ENCODE peak calls at places on chromosomes 6 and 20, in ten cellular contexts. One of them, this sample, is unnamed.

GRCh38 chr20:51926670-51927305 is 124.5 kb upstream of the SALL4 start:
- DNase-seq in heart right ventricle: no peak
- DNase-seq in WERI-Rb-1: no peak
- DNase-seq in colonic mucosa: no peak
- DNase-seq in A549: no peak
- DNase-seq in left lung: no peak
- DNase-seq in right lobe of liver: no peak
- DNase-seq in cardiac muscle cell: no peak
- DNase-seq in esophagus squamous epithelium: no peak
- DNase-seq in AG10803: no peak
- DNase-seq in this sample: peak

GRCh38 chr20:33944914-33945313 is 48.8 kb upstream of the RALY start:
- DNase-seq in AG10803: no peak
- DNase-seq in cardiac muscle cell: no peak
- DNase-seq in WERI-Rb-1: no peak
- DNase-seq in A549: no peak
- DNase-seq in right lobe of liver: no peak
- DNase-seq in heart right ventricle: no peak
- DNase-seq in left lung: no peak
- DNase-seq in esophagus squamous epithelium: no peak
- DNase-seq in colonic mucosa: no peak
- DNase-seq in this sample: no peak

GRCh38 chr6:95383878-95384277 is 193.5 kb upstream of the MANEA start:
- DNase-seq in esophagus squamous epithelium: no peak
- DNase-seq in A549: no peak
- DNase-seq in heart right ventricle: no peak
- DNase-seq in cardiac muscle cell: no peak
- DNase-seq in right lobe of liver: no peak
- DNase-seq in WERI-Rb-1: no peak
- DNase-seq in left lung: peak
- DNase-seq in colonic mucosa: no peak
- DNase-seq in AG10803: no peak
- DNase-seq in this sample: no peak

GRCh38 chr20:56504373-56505005 is 20.1 kb upstream of the FAM209A start:
- DNase-seq in A549: peak
- DNase-seq in colonic mucosa: no peak
- DNase-seq in heart right ventricle: no peak
- DNase-seq in left lung: no peak
- DNase-seq in cardiac muscle cell: peak
- DNase-seq in AG10803: no peak
- DNase-seq in right lobe of liver: no peak
- DNase-seq in WERI-Rb-1: peak
- DNase-seq in esophagus squamous epithelium: no peak
- DNase-seq in this sample: no peak

GRCh38 chr6:20840675-20841074 is 306.4 kb downstream of the CDKAL1 start:
- DNase-seq in right lobe of liver: no peak
- DNase-seq in heart right ventricle: no peak
- DNase-seq in colonic mucosa: no peak
- DNase-seq in WERI-Rb-1: no peak
- DNase-seq in AG10803: peak
- DNase-seq in esophagus squamous epithelium: no peak
- DNase-seq in cardiac muscle cell: no peak
- DNase-seq in left lung: no peak
- DNase-seq in A549: no peak
- DNase-seq in this sample: peak

GRCh38 chr20:57526885-57527566 is 2.1 kb upstream of the CTCFL start:
- DNase-seq in A549: no peak
- DNase-seq in cardiac muscle cell: no peak
- DNase-seq in right lobe of liver: no peak
- DNase-seq in esophagus squamous epithelium: no peak
- DNase-seq in left lung: no peak
- DNase-seq in AG10803: no peak
- DNase-seq in colonic mucosa: no peak
- DNase-seq in heart right ventricle: no peak
- DNase-seq in WERI-Rb-1: no peak
- DNase-seq in this sample: no peak

GRCh38 chr20:15320941-15321340 is 983.5 kb upstream of the FLRT3 start:
- DNase-seq in WERI-Rb-1: no peak
- DNase-seq in A549: no peak
- DNase-seq in right lobe of liver: no peak
- DNase-seq in left lung: no peak
- DNase-seq in AG10803: peak
- DNase-seq in esophagus squamous epithelium: no peak
- DNase-seq in heart right ventricle: no peak
- DNase-seq in colonic mucosa: no peak
- DNase-seq in cardiac muscle cell: no peak
- DNase-seq in this sample: no peak

GRCh38 chr20:35387334-35387733 is 24.4 kb downstream of the UQCC1 start:
- DNase-seq in WERI-Rb-1: no peak
- DNase-seq in left lung: no peak
- DNase-seq in AG10803: peak
- DNase-seq in heart right ventricle: no peak
- DNase-seq in esophagus squamous epithelium: no peak
- DNase-seq in colonic mucosa: no peak
- DNase-seq in cardiac muscle cell: no peak
- DNase-seq in A549: no peak
- DNase-seq in right lobe of liver: no peak
- DNase-seq in this sample: peak

GRCh38 chr6:132096996-132097395 is 145.8 kb upstream of the CCN2 start:
- DNase-seq in left lung: no peak
- DNase-seq in cardiac muscle cell: no peak
- DNase-seq in WERI-Rb-1: no peak
- DNase-seq in right lobe of liver: no peak
- DNase-seq in AG10803: peak
- DNase-seq in colonic mucosa: no peak
- DNase-seq in esophagus squamous epithelium: no peak
- DNase-seq in heart right ventricle: no peak
- DNase-seq in A549: no peak
- DNase-seq in this sample: no peak

GRCh38 chr20:58148891-58149290 is 79.6 kb downstream of the ANKRD60 start:
- DNase-seq in left lung: no peak
- DNase-seq in esophagus squamous epithelium: no peak
- DNase-seq in WERI-Rb-1: no peak
- DNase-seq in heart right ventricle: no peak
- DNase-seq in colonic mucosa: no peak
- DNase-seq in A549: no peak
- DNase-seq in cardiac muscle cell: no peak
- DNase-seq in right lobe of liver: no peak
- DNase-seq in AG10803: no peak
- DNase-seq in this sample: no peak

GRCh38 chr20:51531141-51531710 is 11.3 kb downstream of the NFATC2 start:
- DNase-seq in left lung: no peak
- DNase-seq in esophagus squamous epithelium: no peak
- DNase-seq in right lobe of liver: no peak
- DNase-seq in WERI-Rb-1: no peak
- DNase-seq in colonic mucosa: no peak
- DNase-seq in cardiac muscle cell: no peak
- DNase-seq in heart right ventricle: no peak
- DNase-seq in A549: peak
- DNase-seq in AG10803: no peak
- DNase-seq in this sample: no peak

GRCh38 chr6:112429226-112429625 is 82.1 kb downstream of the RFPL4B start:
- DNase-seq in esophagus squamous epithelium: no peak
- DNase-seq in cardiac muscle cell: peak
- DNase-seq in right lobe of liver: no peak
- DNase-seq in AG10803: peak
- DNase-seq in colonic mucosa: no peak
- DNase-seq in left lung: no peak
- DNase-seq in A549: no peak
- DNase-seq in WERI-Rb-1: no peak
- DNase-seq in heart right ventricle: no peak
- DNase-seq in this sample: peak

GRCh38 chr20:24755411-24755922 is 193.6 kb upstream of the CST7 start:
- DNase-seq in cardiac muscle cell: no peak
- DNase-seq in heart right ventricle: no peak
- DNase-seq in left lung: no peak
- DNase-seq in WERI-Rb-1: peak
- DNase-seq in A549: no peak
- DNase-seq in colonic mucosa: no peak
- DNase-seq in esophagus squamous epithelium: no peak
- DNase-seq in AG10803: no peak
- DNase-seq in right lobe of liver: no peak
- DNase-seq in this sample: no peak

GRCh38 chr20:32009564-32009963 is 674 bp upstream of the CCM2L start:
- DNase-seq in A549: no peak
- DNase-seq in WERI-Rb-1: no peak
- DNase-seq in colonic mucosa: no peak
- DNase-seq in left lung: no peak
- DNase-seq in esophagus squamous epithelium: no peak
- DNase-seq in cardiac muscle cell: no peak
- DNase-seq in heart right ventricle: no peak
- DNase-seq in AG10803: no peak
- DNase-seq in right lobe of liver: no peak
- DNase-seq in this sample: no peak

GRCh38 chr6:87501809-87502572 is 29.2 kb downstream of the SLC35A1 start:
- DNase-seq in WERI-Rb-1: no peak
- DNase-seq in A549: no peak
- DNase-seq in AG10803: no peak
- DNase-seq in colonic mucosa: no peak
- DNase-seq in left lung: no peak
- DNase-seq in heart right ventricle: no peak
- DNase-seq in esophagus squamous epithelium: no peak
- DNase-seq in right lobe of liver: no peak
- DNase-seq in cardiac muscle cell: no peak
- DNase-seq in this sample: no peak

GRCh38 chr6:39076086-39076992 is 27.8 kb downstream of the GLP1R start:
- DNase-seq in cardiac muscle cell: no peak
- DNase-seq in esophagus squamous epithelium: no peak
- DNase-seq in colonic mucosa: no peak
- DNase-seq in heart right ventricle: no peak
- DNase-seq in WERI-Rb-1: peak
- DNase-seq in A549: no peak
- DNase-seq in AG10803: no peak
- DNase-seq in right lobe of liver: no peak
- DNase-seq in left lung: no peak
- DNase-seq in this sample: no peak

DNA sequence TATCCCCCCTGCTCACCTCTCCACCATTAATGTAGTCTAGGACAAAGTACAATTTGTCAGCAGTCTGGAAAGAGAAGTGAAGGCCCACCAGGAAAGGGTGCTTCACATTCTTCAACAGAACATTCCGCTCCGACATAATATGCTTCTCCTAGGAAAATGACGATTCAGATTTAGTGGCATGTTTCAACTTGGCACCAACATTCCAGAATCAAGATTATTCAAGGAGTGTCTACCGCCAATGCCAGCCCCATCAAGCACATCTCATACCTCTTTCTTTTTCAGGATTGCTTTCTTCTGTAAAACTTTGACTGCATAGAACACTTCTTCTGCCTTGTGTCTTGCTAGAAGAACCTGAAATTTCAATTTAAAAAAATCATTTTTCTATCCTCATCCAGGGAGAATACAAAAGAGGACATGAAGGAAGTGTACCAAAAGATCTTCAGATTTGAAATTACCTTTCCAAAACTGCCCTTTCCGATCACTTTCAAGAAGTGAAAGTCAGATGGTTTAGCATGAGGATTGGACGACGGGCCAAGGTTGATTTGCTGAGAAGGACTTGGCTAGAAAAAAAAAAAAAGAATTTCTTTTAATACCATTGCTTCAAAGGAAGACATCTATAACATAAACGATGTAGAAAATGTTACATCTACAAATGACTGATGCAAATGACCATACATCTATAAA is 120.7 kb upstream of the SLC2A12 start:
- DNase-seq in right lobe of liver: no peak
- DNase-seq in esophagus squamous epithelium: no peak
- DNase-seq in AG10803: peak
- DNase-seq in left lung: no peak
- DNase-seq in colonic mucosa: no peak
- DNase-seq in heart right ventricle: no peak
- DNase-seq in WERI-Rb-1: no peak
- DNase-seq in cardiac muscle cell: no peak
- DNase-seq in A549: no peak
- DNase-seq in this sample: peak
- H3K4me3 ChIP-seq in right lobe of liver: peak
- H3K4me3 ChIP-seq in esophagus squamous epithelium: peak
- H3K4me3 ChIP-seq in AG10803: peak
- H3K4me3 ChIP-seq in left lung: peak
- H3K4me3 ChIP-seq in colonic mucosa: peak
- H3K4me3 ChIP-seq in heart right ventricle: peak
- H3K4me3 ChIP-seq in WERI-Rb-1: no peak
- H3K4me3 ChIP-seq in cardiac muscle cell: no peak
- H3K4me3 ChIP-seq in A549: peak
- H3K4me3 ChIP-seq in this sample: peak

GRCh38 chr6:119284861-119285521 is 64.6 kb downstream of the MAN1A1 start:
- DNase-seq in WERI-Rb-1: peak
- DNase-seq in cardiac muscle cell: no peak
- DNase-seq in heart right ventricle: no peak
- DNase-seq in left lung: no peak
- DNase-seq in A549: no peak
- DNase-seq in colonic mucosa: no peak
- DNase-seq in AG10803: no peak
- DNase-seq in esophagus squamous epithelium: no peak
- DNase-seq in right lobe of liver: no peak
- DNase-seq in this sample: no peak
- TF ChIP-seq CTCF in WERI-Rb-1: peak
- TF ChIP-seq CTCF in cardiac muscle cell: peak
- TF ChIP-seq CTCF in heart right ventricle: no peak
- TF ChIP-seq CTCF in left lung: no peak
- TF ChIP-seq CTCF in A549: no peak
- TF ChIP-seq CTCF in colonic mucosa: no peak
- TF ChIP-seq CTCF in AG10803: no peak
- TF ChIP-seq CTCF in esophagus squamous epithelium: peak
- TF ChIP-seq CTCF in right lobe of liver: no peak
- TF ChIP-seq CTCF in this sample: peak

GRCh38 chr6:15087234-15087633 is 158.6 kb upstream of the JARID2 start:
- DNase-seq in heart right ventricle: no peak
- DNase-seq in left lung: no peak
- DNase-seq in WERI-Rb-1: no peak
- DNase-seq in right lobe of liver: no peak
- DNase-seq in esophagus squamous epithelium: no peak
- DNase-seq in colonic mucosa: no peak
- DNase-seq in cardiac muscle cell: no peak
- DNase-seq in AG10803: no peak
- DNase-seq in A549: no peak
- DNase-seq in this sample: no peak
- H3K4me3 ChIP-seq in heart right ventricle: no peak
- H3K4me3 ChIP-seq in left lung: no peak
- H3K4me3 ChIP-seq in WERI-Rb-1: no peak
- H3K4me3 ChIP-seq in right lobe of liver: no peak
- H3K4me3 ChIP-seq in esophagus squamous epithelium: no peak
- H3K4me3 ChIP-seq in colonic mucosa: no peak
- H3K4me3 ChIP-seq in cardiac muscle cell: no peak
- H3K4me3 ChIP-seq in AG10803: no peak
- H3K4me3 ChIP-seq in A549: no peak
- H3K4me3 ChIP-seq in this sample: no peak

DNA sequence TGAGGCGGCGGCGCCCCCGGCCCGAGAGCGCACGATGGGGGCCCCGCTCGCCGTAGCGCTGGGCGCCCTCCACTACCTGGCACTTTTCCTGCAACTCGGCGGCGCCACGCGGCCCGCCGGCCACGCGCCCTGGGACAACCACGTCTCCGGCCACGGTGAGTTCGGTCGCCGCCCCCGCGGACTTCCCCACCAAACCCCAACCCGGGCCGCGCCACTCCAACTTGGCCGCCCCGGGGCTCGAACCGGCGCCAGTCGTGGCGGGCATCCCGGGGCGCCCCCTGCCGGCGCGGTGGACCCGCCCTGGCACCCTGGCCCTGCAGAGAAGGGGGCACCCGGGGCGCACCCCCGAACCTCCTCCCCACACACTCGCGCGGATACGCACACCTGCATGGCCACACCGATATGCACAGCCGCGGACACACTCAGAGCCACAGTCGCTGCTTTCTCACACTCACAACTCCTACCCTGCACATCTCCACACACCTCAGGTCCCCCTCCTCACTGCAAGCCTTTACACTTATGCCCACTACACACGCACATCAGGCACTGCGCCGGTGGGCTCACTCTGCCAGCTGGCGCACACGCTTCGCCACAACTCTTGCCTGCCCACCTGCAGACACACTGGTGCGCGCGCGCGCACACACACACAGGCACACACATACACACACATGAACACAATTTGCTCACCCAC is 535 bp downstream of the VSTM2L start:
- DNase-seq in AG10803: no peak
- DNase-seq in A549: peak
- DNase-seq in WERI-Rb-1: no peak
- DNase-seq in heart right ventricle: no peak
- DNase-seq in cardiac muscle cell: no peak
- DNase-seq in colonic mucosa: no peak
- DNase-seq in right lobe of liver: no peak
- DNase-seq in left lung: peak
- DNase-seq in esophagus squamous epithelium: no peak
- DNase-seq in this sample: no peak
- TF ChIP-seq CTCF in AG10803: peak
- TF ChIP-seq CTCF in A549: peak
- TF ChIP-seq CTCF in WERI-Rb-1: no peak
- TF ChIP-seq CTCF in heart right ventricle: peak
- TF ChIP-seq CTCF in cardiac muscle cell: peak
- TF ChIP-seq CTCF in colonic mucosa: no peak
- TF ChIP-seq CTCF in right lobe of liver: peak
- TF ChIP-seq CTCF in left lung: no peak
- TF ChIP-seq CTCF in esophagus squamous epithelium: peak
- TF ChIP-seq CTCF in this sample: no peak